ENCODE peak calls at places on chromosome 19, in eight cellular contexts. One of them, this sample, is unnamed.

GRCh38 chr19:42081584-42082258 is 5.8 kb downstream of the ZNF574 start:
- DNase-seq in EL: peak; percentile 58
- DNase-seq in dorsolateral prefrontal cortex: no peak
- DNase-seq in T-helper 9 cell: no peak
- DNase-seq in epithelial cell of esophagus: peak; percentile 56
- DNase-seq in activated CD4-positive, alpha-beta memory T cell treated with anti-CD3 and anti-CD28 coated beads, Interleukin-2, amount 10 ng/mL, durations not matched to agents 7 days and 5 days: no peak
- DNase-seq in NCI-H510A treated with DMSO at 0.1 percent for 48 hours: no peak
- DNase-seq in Kasumi-1: peak; percentile 41
- DNase-seq in this sample: peak; percentile 29

GRCh38 chr19:35216026-35216832 is 12.3 kb downstream of the FAM187B start:
- DNase-seq in EL: peak; percentile 23
- DNase-seq in dorsolateral prefrontal cortex: no peak
- DNase-seq in T-helper 9 cell: no peak
- DNase-seq in epithelial cell of esophagus: peak; percentile 58
- DNase-seq in activated CD4-positive, alpha-beta memory T cell treated with anti-CD3 and anti-CD28 coated beads, Interleukin-2, amount 10 ng/mL, durations not matched to agents 7 days and 5 days: no peak
- DNase-seq in NCI-H510A treated with DMSO at 0.1 percent for 48 hours: no peak
- DNase-seq in Kasumi-1: no peak
- DNase-seq in this sample: no peak

GRCh38 chr19:51440846-51441409 is 17.3 kb downstream of the SIGLEC8 start:
- DNase-seq in EL: no peak
- DNase-seq in dorsolateral prefrontal cortex: no peak
- DNase-seq in T-helper 9 cell: no peak
- DNase-seq in epithelial cell of esophagus: no peak
- DNase-seq in activated CD4-positive, alpha-beta memory T cell treated with anti-CD3 and anti-CD28 coated beads, Interleukin-2, amount 10 ng/mL, durations not matched to agents 7 days and 5 days: peak; percentile 32
- DNase-seq in NCI-H510A treated with DMSO at 0.1 percent for 48 hours: no peak
- DNase-seq in Kasumi-1: no peak
- DNase-seq in this sample: no peak

GRCh38 chr19:34500656-34501120 is 19.1 kb downstream of the WTIP start:
- DNase-seq in EL: no peak
- DNase-seq in dorsolateral prefrontal cortex: no peak
- DNase-seq in T-helper 9 cell: no peak
- DNase-seq in epithelial cell of esophagus: no peak
- DNase-seq in activated CD4-positive, alpha-beta memory T cell treated with anti-CD3 and anti-CD28 coated beads, Interleukin-2, amount 10 ng/mL, durations not matched to agents 7 days and 5 days: no peak
- DNase-seq in NCI-H510A treated with DMSO at 0.1 percent for 48 hours: no peak
- DNase-seq in Kasumi-1: no peak
- DNase-seq in this sample: no peak

GRCh38 chr19:2350656-2351055 is 9.4 kb upstream of the TMPRSS9 start:
- DNase-seq in EL: no peak
- DNase-seq in dorsolateral prefrontal cortex: no peak
- DNase-seq in T-helper 9 cell: no peak
- DNase-seq in epithelial cell of esophagus: no peak
- DNase-seq in activated CD4-positive, alpha-beta memory T cell treated with anti-CD3 and anti-CD28 coated beads, Interleukin-2, amount 10 ng/mL, durations not matched to agents 7 days and 5 days: no peak
- DNase-seq in NCI-H510A treated with DMSO at 0.1 percent for 48 hours: no peak
- DNase-seq in Kasumi-1: no peak
- DNase-seq in this sample: no peak

GRCh38 chr19:1602091-1602707 is 3.1 kb downstream of the UQCR11 start:
- DNase-seq in EL: no peak
- DNase-seq in dorsolateral prefrontal cortex: no peak
- DNase-seq in T-helper 9 cell: no peak
- DNase-seq in epithelial cell of esophagus: no peak
- DNase-seq in activated CD4-positive, alpha-beta memory T cell treated with anti-CD3 and anti-CD28 coated beads, Interleukin-2, amount 10 ng/mL, durations not matched to agents 7 days and 5 days: no peak
- DNase-seq in NCI-H510A treated with DMSO at 0.1 percent for 48 hours: no peak
- DNase-seq in Kasumi-1: no peak
- DNase-seq in this sample: no peak

GRCh38 chr19:35990771-35991730 is 3.9 kb upstream of the SDHAF1 start:
- DNase-seq in EL: no peak
- DNase-seq in dorsolateral prefrontal cortex: no peak
- DNase-seq in T-helper 9 cell: no peak
- DNase-seq in epithelial cell of esophagus: no peak
- DNase-seq in activated CD4-positive, alpha-beta memory T cell treated with anti-CD3 and anti-CD28 coated beads, Interleukin-2, amount 10 ng/mL, durations not matched to agents 7 days and 5 days: no peak
- DNase-seq in NCI-H510A treated with DMSO at 0.1 percent for 48 hours: no peak
- DNase-seq in Kasumi-1: no peak
- DNase-seq in this sample: no peak

GRCh38 chr19:32627714-32628253 is 46.8 kb downstream of the PDCD5 start:
- DNase-seq in EL: no peak
- DNase-seq in dorsolateral prefrontal cortex: no peak
- DNase-seq in T-helper 9 cell: no peak
- DNase-seq in epithelial cell of esophagus: no peak
- DNase-seq in activated CD4-positive, alpha-beta memory T cell treated with anti-CD3 and anti-CD28 coated beads, Interleukin-2, amount 10 ng/mL, durations not matched to agents 7 days and 5 days: no peak
- DNase-seq in NCI-H510A treated with DMSO at 0.1 percent for 48 hours: no peak
- DNase-seq in Kasumi-1: no peak
- DNase-seq in this sample: no peak

GRCh38 chr19:2804156-2805004 is 15.3 kb upstream of the ZNF554 start:
- DNase-seq in EL: no peak
- DNase-seq in dorsolateral prefrontal cortex: no peak
- DNase-seq in T-helper 9 cell: no peak
- DNase-seq in epithelial cell of esophagus: no peak
- DNase-seq in activated CD4-positive, alpha-beta memory T cell treated with anti-CD3 and anti-CD28 coated beads, Interleukin-2, amount 10 ng/mL, durations not matched to agents 7 days and 5 days: no peak
- DNase-seq in NCI-H510A treated with DMSO at 0.1 percent for 48 hours: no peak
- DNase-seq in Kasumi-1: no peak
- DNase-seq in this sample: no peak

GRCh38 chr19:7658219-7658686 is 10.6 kb upstream of the RETN start:
- DNase-seq in EL: no peak
- DNase-seq in dorsolateral prefrontal cortex: no peak
- DNase-seq in T-helper 9 cell: no peak
- DNase-seq in epithelial cell of esophagus: no peak
- DNase-seq in activated CD4-positive, alpha-beta memory T cell treated with anti-CD3 and anti-CD28 coated beads, Interleukin-2, amount 10 ng/mL, durations not matched to agents 7 days and 5 days: peak; percentile 53
- DNase-seq in NCI-H510A treated with DMSO at 0.1 percent for 48 hours: no peak
- DNase-seq in Kasumi-1: no peak
- DNase-seq in this sample: no peak

GRCh38 chr19:31418692-31419430 is 69.6 kb upstream of the TSHZ3 start:
- DNase-seq in EL: no peak
- DNase-seq in dorsolateral prefrontal cortex: no peak
- DNase-seq in T-helper 9 cell: no peak
- DNase-seq in epithelial cell of esophagus: no peak
- DNase-seq in activated CD4-positive, alpha-beta memory T cell treated with anti-CD3 and anti-CD28 coated beads, Interleukin-2, amount 10 ng/mL, durations not matched to agents 7 days and 5 days: no peak
- DNase-seq in NCI-H510A treated with DMSO at 0.1 percent for 48 hours: no peak
- DNase-seq in Kasumi-1: no peak
- DNase-seq in this sample: no peak